ENCODE peak calls at places on chromosomes 12 and 14, in four cellular contexts. V, A, U and J are unnamed samples.

GRCh38 chr12:92070864-92071445 is 74.7 kb downstream of the BTG1 start:
- DNase-seq in U (no peak), V (no peak), A (no peak), J (peak)

GRCh38 chr12:128940090-128940888 is 87.0 kb downstream of the GLT1D1 start:
- DNase-seq in V (no peak), A (no peak), U (no peak), J (no peak)

GRCh38 chr12:127560041-127560478 is 706.9 kb upstream of the TMEM132C start:
- DNase-seq in A (no peak), U (no peak), V (no peak), J (no peak)

GRCh38 chr12:30974746-30975500 is 48.4 kb downstream of the TSPAN11 start:
- DNase-seq in V (no peak), U (no peak), A (no peak), J (peak)

GRCh38 chr14:105067140-105067968 is 2.1 kb upstream of the GPR132 start:
- DNase-seq in V (peak), U (peak), A (no peak), J (no peak)

GRCh38 chr12:47032644-47033043 is 46.8 kb upstream of the PCED1B start:
- DNase-seq in U (peak), V (peak), A (no peak), J (peak)

GRCh38 chr14:58633831-58634230 is 3.9 kb upstream of the DACT1 start:
- DNase-seq in U (no peak), A (no peak), V (no peak), J (no peak)

GRCh38 chr12:11622774-11623375 is 26.6 kb upstream of the ETV6 start:
- DNase-seq in A (no peak), U (no peak), V (no peak), J (no peak)

GRCh38 chr14:71803539-71804260 is 128.5 kb upstream of the RGS6 start:
- DNase-seq in U (no peak), V (no peak), A (no peak), J (peak)

GRCh38 chr14:64755661-64756265 is 51.5 kb downstream of the PLEKHG3 start:
- DNase-seq in V (peak), U (peak), A (no peak), J (peak)

GRCh38 chr12:49428652-49429549 is 61.6 kb downstream of the SPATS2 start:
- DNase-seq in A (no peak), V (peak), U (no peak), J (no peak)

GRCh38 chr14:31336646-31337045 is 83.7 kb downstream of the HEATR5A start:
- DNase-seq in A (no peak), U (no peak), V (no peak), J (no peak)